ENCODE peak calls at places on chromosomes 16 and 17, in eight cellular contexts. S is mammary epithelial cell, Z is IMR-90, P is transverse colon, O is GM23338, G is right lobe of liver, H is thoracic aorta, I is neuronal stem cell. T is an unnamed sample.

GRCh38 chr16:81866820-81867440 is 87.8 kb downstream of the PLCG2 start:
- DNase-seq in S (peak; percentile 1), Z (no peak), P (peak; percentile 59), O (no peak), G (peak; percentile 71), H (no peak), I (no peak), T (no peak)

GRCh38 chr17:61410555-61411089 is 11.0 kb downstream of the TBX2 start:
- DNase-seq in S (no peak), Z (peak; percentile 86), P (peak; percentile 76), O (peak; percentile 91), G (peak; percentile 81), H (no peak), I (peak; percentile 68), T (no peak)

GRCh38 chr17:72985882-72986720 is 106.4 kb downstream of the SLC39A11 start:
- DNase-seq in S (peak; percentile 58), Z (peak; percentile 80), P (peak; percentile 57), O (peak; percentile 93), G (peak; percentile 74), H (peak; percentile 14), I (peak; percentile 69), T (no peak)

GRCh38 chr16:66224636-66225035 is 141.9 kb upstream of the CDH5 start:
- DNase-seq in S (no peak), Z (no peak), P (no peak), O (peak; percentile 8), G (peak; percentile 36), H (no peak), I (peak; percentile 32), T (no peak)

GRCh38 chr16:11386791-11387546 is 41.7 kb downstream of the RMI2 start:
- DNase-seq in S (no peak), Z (no peak), P (no peak), O (peak; percentile 93), G (no peak), H (no peak), I (peak; percentile 36), T (no peak)

GRCh38 chr17:15260376-15261062 is 4.6 kb downstream of the PMP22 start:
- DNase-seq in S (peak; percentile 67), Z (peak; percentile 88), P (peak; percentile 85), O (peak; percentile 89), G (peak; percentile 81), H (peak; percentile 50), I (peak; percentile 76), T (no peak)

GRCh38 chr17:58331815-58332719 is 3.5 kb upstream of the TSPOAP1 start:
- DNase-seq in S (no peak), Z (no peak), P (peak; percentile 84), O (no peak), G (peak; percentile 75), H (no peak), I (no peak), T (peak; percentile 72)

GRCh38 chr16:87310610-87311009 is 6.6 kb downstream of the C16orf95 start:
- DNase-seq in S (no peak), Z (no peak), P (no peak), O (no peak), G (no peak), H (no peak), I (no peak), T (no peak)

GRCh38 chr16:4298761-4299522 is 16.9 kb upstream of the GLIS2 start:
- DNase-seq in S (peak; percentile 88), Z (peak; percentile 94), P (peak; percentile 88), O (peak; percentile 92), G (no peak), H (no peak), I (no peak), T (no peak)

GRCh38 chr17:30021708-30022317 is 80.4 kb downstream of the EFCAB5 start:
- DNase-seq in S (peak; percentile 35), Z (peak; percentile 61), P (no peak), O (peak; percentile 69), G (no peak), H (no peak), I (peak; percentile 40), T (no peak)

GRCh38 chr17:29032798-29033197 is 10.1 kb upstream of the PIPOX start:
- DNase-seq in S (no peak), Z (no peak), P (no peak), O (peak; percentile 81), G (no peak), H (no peak), I (no peak), T (no peak)

GRCh38 chr17:39740357-39741111 is 2.8 kb downstream of the GRB7 start:
- DNase-seq in S (peak; percentile 94), Z (peak; percentile 45), P (peak; percentile 60), O (peak; percentile 95), G (no peak), H (no peak), I (no peak), T (no peak)

GRCh38 chr17:2213291-2213960 is 90.2 kb downstream of the SMG6 start:
- DNase-seq in S (no peak), Z (peak; percentile 71), P (no peak), O (no peak), G (no peak), H (no peak), I (no peak), T (no peak)

GRCh38 chr17:73359987-73360410 is 48.2 kb upstream of the CDC42EP4 start:
- DNase-seq in S (peak; percentile 65), Z (no peak), P (peak; percentile 77), O (peak; percentile 91), G (peak; percentile 67), H (no peak), I (peak; percentile 40), T (no peak)

GRCh38 chr16:2825049-2825742 is 4.9 kb upstream of the ZG16B start:
- DNase-seq in S (no peak), Z (no peak), P (peak; percentile 6), O (no peak), G (no peak), H (no peak), I (no peak), T (no peak)

GRCh38 chr17:45052052-45052772 is 780 bp upstream of the DCAKD start:
- DNase-seq in S (peak; percentile 61), Z (no peak), P (peak; percentile 68), O (peak; percentile 52), G (peak; percentile 56), H (no peak), I (peak; percentile 39), T (no peak)

GRCh38 chr17:35345926-35346771 is 27.3 kb downstream of the SLFN11 start:
- DNase-seq in S (peak; percentile 1), Z (peak; percentile 53), P (peak; percentile 54), O (peak; percentile 72), G (peak; percentile 75), H (peak; percentile 12), I (peak; percentile 15), T (no peak)
- H3K27ac ChIP-seq in S (no peak overlapping the region), Z (peak overlapping the region; percentile 12), P (peak overlapping the region; percentile 60), O (no peak overlapping the region), G (peak overlapping the region; percentile 66), H (peak overlapping the region; percentile 70), I (no peak overlapping the region), T (peak overlapping the region; percentile 25)

GRCh38 chr17:36183001-36183810 is 6.8 kb upstream of the TBC1D3B start:
- DNase-seq in S (peak; percentile 66), Z (peak; percentile 54), P (peak; percentile 68), O (peak; percentile 92), G (peak; percentile 79), H (no peak), I (peak; percentile 77), T (no peak)
- H3K4me3 ChIP-seq in S (peak overlapping the region; percentile 49), Z (peak overlapping the region; percentile 27), P (peak overlapping the region; percentile 45), O (peak overlapping the region; percentile 89), G (peak overlapping the region; percentile 74), H (peak overlapping the region; percentile 70), I (peak overlapping the region; percentile 74), T (peak overlapping the region; percentile 26)

DNA sequence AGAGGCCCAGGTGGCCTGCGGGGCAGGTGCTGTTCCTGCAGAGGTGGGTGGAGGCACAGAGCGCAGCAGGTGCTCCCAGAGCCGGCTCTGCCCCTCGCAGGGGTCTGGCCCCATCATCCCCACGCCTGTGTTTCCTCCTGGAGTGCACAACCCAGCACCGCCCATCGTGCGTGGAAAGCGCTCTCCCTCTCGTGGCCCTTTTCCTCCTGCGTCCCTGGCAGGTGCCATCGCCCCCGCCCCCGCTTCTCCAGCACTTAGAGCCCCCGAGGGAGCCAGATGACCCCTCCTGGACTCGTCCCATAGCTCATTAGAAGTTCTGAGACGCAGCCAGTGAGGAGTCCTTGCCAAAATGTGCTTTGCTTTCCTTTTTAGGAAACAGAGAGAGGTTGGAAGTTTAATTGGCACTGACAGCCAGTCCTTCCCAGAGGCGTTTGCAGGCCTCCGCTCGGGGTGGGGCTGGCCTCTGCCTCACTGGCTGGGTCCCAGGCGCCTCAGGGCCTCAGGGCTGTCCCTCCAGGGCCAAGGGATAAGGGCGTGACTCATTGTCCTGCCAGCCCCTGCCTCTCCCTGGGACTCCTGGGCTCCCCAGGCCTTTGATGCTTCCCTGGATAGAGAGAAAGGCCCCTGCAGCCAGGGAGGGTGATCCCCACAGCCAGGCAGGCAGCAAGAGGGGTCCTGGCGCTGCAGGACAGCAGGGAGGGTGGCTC is 32.2 kb upstream of the CHMP6 start:
- DNase-seq in S (no peak), Z (peak; percentile 48), P (peak; percentile 72), O (no peak), G (no peak), H (peak; percentile 69), I (no peak), T (no peak)
- H3K4me1 ChIP-seq in S (no peaks in the 10 kb centered on the region), Z (peaks cover 13% of the 10 kb centered on the region), P (peaks cover 32% of the 10 kb centered on the region), O (no peaks in the 10 kb centered on the region), G (no peaks in the 10 kb centered on the region), H (peaks cover 42% of the 10 kb centered on the region), I (peaks cover 24% of the 10 kb centered on the region), T (peaks cover 6% of the 10 kb centered on the region)

GRCh38 chr16:85379041-85380001 is 233.8 kb upstream of the GSE1 start:
- DNase-seq in S (no peak), Z (no peak), P (no peak), O (no peak), G (no peak), H (no peak), I (no peak), T (no peak)

GRCh38 chr16:85378145-85379040 is 234.7 kb upstream of the GSE1 start:
- DNase-seq in S (no peak), Z (no peak), P (no peak), O (no peak), G (no peak), H (no peak), I (no peak), T (no peak)

GRCh38 chr16:85376292-85377095 is 236.6 kb upstream of the GSE1 start:
- DNase-seq in S (no peak), Z (no peak), P (peak; percentile 73), O (no peak), G (peak; percentile 89), H (peak; percentile 49), I (no peak), T (no peak)

GRCh38 chr16:85375282-85375681 is 237.8 kb upstream of the GSE1 start:
- DNase-seq in S (no peak), Z (no peak), P (no peak), O (no peak), G (no peak), H (no peak), I (no peak), T (no peak)

DNA sequence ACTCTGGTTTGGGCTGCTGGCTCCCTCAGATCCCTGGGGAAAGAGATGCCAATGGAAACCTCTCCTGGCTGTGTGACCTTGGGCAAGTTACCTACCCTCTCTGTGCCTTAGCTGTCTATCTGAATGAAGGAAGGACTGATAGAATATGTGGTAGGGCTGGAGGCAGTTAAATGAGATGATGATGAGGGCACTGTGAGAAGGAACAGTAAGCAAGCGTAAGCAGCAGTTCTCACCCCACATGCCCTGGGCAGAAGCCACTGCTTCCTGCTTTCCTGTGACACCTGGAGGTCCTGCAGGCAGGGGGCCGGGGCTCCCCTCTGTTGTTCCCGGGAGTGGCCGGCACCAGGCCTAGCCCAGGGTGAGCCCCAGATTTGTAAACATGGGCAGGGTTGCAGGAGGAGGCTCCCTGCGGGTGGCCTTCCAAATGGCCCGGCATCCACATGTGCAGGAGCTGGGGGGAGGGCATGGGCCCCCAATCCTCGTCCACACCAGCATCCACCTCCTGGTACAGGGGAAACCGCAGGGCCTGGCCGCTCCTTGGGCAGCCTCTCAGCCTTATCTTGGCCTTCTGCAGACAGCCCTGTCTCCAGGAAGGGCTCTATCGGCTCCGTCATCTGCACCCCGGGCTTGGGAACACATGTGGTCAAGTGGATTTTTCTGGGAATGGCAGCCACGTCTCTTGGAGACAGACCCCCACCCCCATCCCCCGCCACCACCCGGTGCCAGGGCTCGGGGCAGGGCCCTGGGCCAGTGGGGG is 235.6 kb upstream of the GSE1 start:
- DNase-seq in S (no peak), Z (no peak), P (no peak), O (no peak), G (no peak), H (no peak), I (no peak), T (no peak)
- H3K27ac ChIP-seq in S (no peak overlapping the region), Z (no peak overlapping the region), P (peak overlapping the region; percentile 38), O (no peak overlapping the region), G (no peak overlapping the region), H (no peak overlapping the region), I (no peak overlapping the region), T (no peak overlapping the region)